ENCODE peak calls at places on chromosome 13, in five cellular contexts. One of them, this sample, is unnamed. For H3K4me1, the result is how much of the 10 kb centered on the place peaks cover.

GRCh38 chr13:112873851-112874750 is 94.9 kb upstream of the MCF2L start:
- DNase-seq in DND-41: peak
- DNase-seq in neural progenitor cell: peak
- DNase-seq in H9: peak
- DNase-seq in fibroblast of lung: peak
- DNase-seq in this sample: no peak

GRCh38 chr13:109332501-109333499 is 453.6 kb downstream of the IRS2 start:
- DNase-seq in DND-41: no peak
- DNase-seq in neural progenitor cell: no peak
- DNase-seq in H9: peak
- DNase-seq in fibroblast of lung: no peak
- DNase-seq in this sample: no peak

GRCh38 chr13:77519808-77520207 is 15.7 kb upstream of the SCEL start:
- DNase-seq in DND-41: no peak
- DNase-seq in neural progenitor cell: no peak
- DNase-seq in H9: no peak
- DNase-seq in fibroblast of lung: no peak
- DNase-seq in this sample: no peak

GRCh38 chr13:76620036-76620435 is 266.2 kb downstream of the KCTD12 start:
- DNase-seq in DND-41: no peak
- DNase-seq in neural progenitor cell: no peak
- DNase-seq in H9: no peak
- DNase-seq in fibroblast of lung: no peak
- DNase-seq in this sample: no peak

GRCh38 chr13:74306496-74306895 is 172.3 kb upstream of the KLF12 start:
- DNase-seq in DND-41: no peak
- DNase-seq in neural progenitor cell: no peak
- DNase-seq in H9: no peak
- DNase-seq in fibroblast of lung: peak
- DNase-seq in this sample: no peak

GRCh38 chr13:51838235-51838846 is 6.6 kb downstream of the TMEM272 start:
- DNase-seq in DND-41: no peak
- DNase-seq in neural progenitor cell: no peak
- DNase-seq in H9: peak
- DNase-seq in fibroblast of lung: no peak
- DNase-seq in this sample: no peak

GRCh38 chr13:21009036-21009435 is 52.4 kb downstream of the LATS2 start:
- DNase-seq in DND-41: no peak
- DNase-seq in neural progenitor cell: no peak
- DNase-seq in H9: no peak
- DNase-seq in fibroblast of lung: no peak
- DNase-seq in this sample: no peak

GRCh38 chr13:34025746-34026145 is 207.8 kb downstream of the RFC3 start:
- DNase-seq in DND-41: no peak
- DNase-seq in neural progenitor cell: no peak
- DNase-seq in H9: no peak
- DNase-seq in fibroblast of lung: peak
- DNase-seq in this sample: no peak

GRCh38 chr13:46743191-46743590 is 53.8 kb downstream of the ESD start:
- DNase-seq in DND-41: no peak
- DNase-seq in neural progenitor cell: no peak
- DNase-seq in H9: no peak
- DNase-seq in fibroblast of lung: no peak
- DNase-seq in this sample: no peak

GRCh38 chr13:109288151-109288709 is 498.2 kb downstream of the IRS2 start:
- DNase-seq in DND-41: no peak
- DNase-seq in neural progenitor cell: no peak
- DNase-seq in H9: no peak
- DNase-seq in fibroblast of lung: peak
- DNase-seq in this sample: no peak

GRCh38 chr13:48449656-48450055 is 36.7 kb upstream of the LPAR6 start:
- DNase-seq in DND-41: no peak
- DNase-seq in neural progenitor cell: no peak
- DNase-seq in H9: no peak
- DNase-seq in fibroblast of lung: peak
- DNase-seq in this sample: no peak

GRCh38 chr13:96229356-96229755 is 139.4 kb downstream of the HS6ST3 start:
- DNase-seq in DND-41: no peak
- DNase-seq in neural progenitor cell: peak
- DNase-seq in H9: peak
- DNase-seq in fibroblast of lung: peak
- DNase-seq in this sample: no peak

GRCh38 chr13:48749144-48749543 is 95.4 kb downstream of the CYSLTR2 start:
- DNase-seq in DND-41: no peak
- DNase-seq in neural progenitor cell: no peak
- DNase-seq in H9: no peak
- DNase-seq in fibroblast of lung: peak
- DNase-seq in this sample: no peak

GRCh38 chr13:70960841-70961443 is 852.7 kb upstream of the KLHL1 start:
- DNase-seq in DND-41: no peak
- DNase-seq in neural progenitor cell: peak
- DNase-seq in H9: no peak
- DNase-seq in fibroblast of lung: peak
- DNase-seq in this sample: peak

GRCh38 chr13:111202745-111203144 is 87.6 kb downstream of the ARHGEF7 start:
- DNase-seq in DND-41: no peak
- DNase-seq in neural progenitor cell: no peak
- DNase-seq in H9: no peak
- DNase-seq in fibroblast of lung: peak
- DNase-seq in this sample: no peak

GRCh38 chr13:67878376-67878775 is 648.2 kb upstream of the PCDH9 start:
- DNase-seq in DND-41: no peak
- DNase-seq in neural progenitor cell: no peak
- DNase-seq in H9: no peak
- DNase-seq in fibroblast of lung: no peak
- DNase-seq in this sample: no peak

GRCh38 chr13:25169951-25170553 is 2.0 kb downstream of the AMER2 start:
- DNase-seq in DND-41: no peak
- DNase-seq in neural progenitor cell: no peak
- DNase-seq in H9: no peak
- DNase-seq in fibroblast of lung: no peak
- DNase-seq in this sample: no peak

GRCh38 chr13:76316998-76317527 is 569.1 kb downstream of the KCTD12 start:
- DNase-seq in DND-41: no peak
- DNase-seq in neural progenitor cell: no peak
- DNase-seq in H9: no peak
- DNase-seq in fibroblast of lung: no peak
- DNase-seq in this sample: no peak

GRCh38 chr13:44801990-44802389 is 187.3 kb downstream of the NUFIP1 start:
- DNase-seq in DND-41: no peak
- DNase-seq in neural progenitor cell: no peak
- DNase-seq in H9: no peak
- DNase-seq in fibroblast of lung: peak
- DNase-seq in this sample: no peak

GRCh38 chr13:102902789-102903347 is 57.0 kb downstream of the ERCC5 start:
- DNase-seq in DND-41: no peak
- DNase-seq in neural progenitor cell: no peak
- DNase-seq in H9: peak
- DNase-seq in fibroblast of lung: no peak
- DNase-seq in this sample: no peak

GRCh38 chr13:106143930-106144709 is 391.3 kb downstream of the EFNB2 start:
- DNase-seq in DND-41: no peak
- DNase-seq in neural progenitor cell: no peak
- DNase-seq in H9: no peak
- DNase-seq in fibroblast of lung: no peak
- DNase-seq in this sample: no peak

GRCh38 chr13:37344051-37344450 is 238.6 kb upstream of the CSNK1A1L start:
- DNase-seq in DND-41: no peak
- DNase-seq in neural progenitor cell: no peak
- DNase-seq in H9: no peak
- DNase-seq in fibroblast of lung: no peak
- DNase-seq in this sample: no peak

GRCh38 chr13:102852556-102852955 is 6.7 kb downstream of the ERCC5 start:
- DNase-seq in DND-41: no peak
- DNase-seq in neural progenitor cell: no peak
- DNase-seq in H9: no peak
- DNase-seq in fibroblast of lung: no peak
- DNase-seq in this sample: no peak

GRCh38 chr13:42392706-42393572 is 121.0 kb downstream of the AKAP11 start:
- DNase-seq in DND-41: peak
- DNase-seq in neural progenitor cell: no peak
- DNase-seq in H9: no peak
- DNase-seq in fibroblast of lung: peak
- DNase-seq in this sample: peak
- H3K4me1 ChIP-seq in DND-41: half or more
- H3K4me1 ChIP-seq in neural progenitor cell: under half
- H3K4me1 ChIP-seq in H9: under half
- H3K4me1 ChIP-seq in fibroblast of lung: under half
- H3K4me1 ChIP-seq in this sample: half or more

GRCh38 chr13:32535140-32535539 is 3.5 kb downstream of the N4BP2L2 start:
- DNase-seq in DND-41: no peak
- DNase-seq in neural progenitor cell: no peak
- DNase-seq in H9: no peak
- DNase-seq in fibroblast of lung: no peak
- DNase-seq in this sample: peak
- H3K4me1 ChIP-seq in DND-41: half or more
- H3K4me1 ChIP-seq in neural progenitor cell: under half
- H3K4me1 ChIP-seq in H9: under half
- H3K4me1 ChIP-seq in fibroblast of lung: under half
- H3K4me1 ChIP-seq in this sample: half or more

GRCh38 chr13:99321709-99322108 is 14.5 kb upstream of the GPR183 start:
- DNase-seq in DND-41: no peak
- DNase-seq in neural progenitor cell: no peak
- DNase-seq in H9: no peak
- DNase-seq in fibroblast of lung: no peak
- DNase-seq in this sample: no peak
- H3K4me1 ChIP-seq in DND-41: under half
- H3K4me1 ChIP-seq in neural progenitor cell: under half
- H3K4me1 ChIP-seq in H9: under half
- H3K4me1 ChIP-seq in fibroblast of lung: under half
- H3K4me1 ChIP-seq in this sample: half or more

GRCh38 chr13:40592035-40592434 is 74.4 kb downstream of the FOXO1 start:
- DNase-seq in DND-41: no peak
- DNase-seq in neural progenitor cell: no peak
- DNase-seq in H9: no peak
- DNase-seq in fibroblast of lung: no peak
- DNase-seq in this sample: no peak

GRCh38 chr13:40588101-40588500 is 78.3 kb downstream of the FOXO1 start:
- DNase-seq in DND-41: no peak
- DNase-seq in neural progenitor cell: no peak
- DNase-seq in H9: no peak
- DNase-seq in fibroblast of lung: no peak
- DNase-seq in this sample: no peak

GRCh38 chr13:40591091-40591490 is 75.3 kb downstream of the FOXO1 start:
- DNase-seq in DND-41: no peak
- DNase-seq in neural progenitor cell: no peak
- DNase-seq in H9: no peak
- DNase-seq in fibroblast of lung: no peak
- DNase-seq in this sample: no peak

GRCh38 chr13:40590112-40590862 is 76.2 kb downstream of the FOXO1 start:
- DNase-seq in DND-41: no peak
- DNase-seq in neural progenitor cell: no peak
- DNase-seq in H9: no peak
- DNase-seq in fibroblast of lung: no peak
- DNase-seq in this sample: no peak

DNA sequence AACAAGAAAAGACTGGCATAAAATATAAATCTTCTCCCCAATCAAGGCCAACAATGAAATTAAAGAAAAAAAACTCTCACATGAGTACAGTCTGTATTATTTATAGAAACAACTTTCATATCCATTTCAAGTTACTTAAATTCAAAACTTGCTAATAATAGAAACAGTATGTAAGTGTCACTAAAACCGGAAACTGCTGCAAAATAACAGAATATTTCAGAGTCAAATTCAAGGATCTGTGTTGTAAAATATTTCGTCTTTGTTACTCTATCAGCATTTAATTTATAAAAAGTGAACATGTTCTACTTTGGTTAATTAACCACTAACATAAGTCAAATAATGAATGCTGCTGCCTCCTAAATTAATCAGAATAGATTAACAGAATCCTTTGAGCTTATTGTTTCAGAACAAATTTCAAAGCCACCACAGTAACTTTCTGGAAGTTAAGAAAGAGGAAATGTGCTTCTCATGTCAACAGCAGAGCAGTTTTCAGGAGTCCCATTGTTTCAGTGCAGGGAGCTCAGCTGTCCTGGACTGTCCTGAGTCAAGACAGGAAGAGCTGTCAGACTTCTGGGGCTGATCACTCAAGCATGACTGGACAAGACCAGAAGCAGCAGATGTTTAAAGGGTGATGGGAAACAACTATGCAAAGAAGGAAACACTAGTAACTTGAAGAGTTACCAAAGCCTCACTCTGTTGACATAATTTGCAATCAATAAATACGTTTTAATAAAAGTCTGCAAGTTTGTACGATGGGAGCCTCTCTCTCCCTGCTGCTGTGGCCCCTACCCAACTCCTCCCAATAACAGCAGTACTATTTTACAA is 76.9 kb downstream of the FOXO1 start:
- DNase-seq in DND-41: no peak
- DNase-seq in neural progenitor cell: peak
- DNase-seq in H9: no peak
- DNase-seq in fibroblast of lung: peak
- DNase-seq in this sample: no peak
- H3K4me1 ChIP-seq in DND-41: under half
- H3K4me1 ChIP-seq in neural progenitor cell: under half
- H3K4me1 ChIP-seq in H9: under half
- H3K4me1 ChIP-seq in fibroblast of lung: under half
- H3K4me1 ChIP-seq in this sample: half or more

GRCh38 chr13:99227331-99227900 is 26.8 kb downstream of the UBAC2 start:
- DNase-seq in DND-41: no peak
- DNase-seq in neural progenitor cell: no peak
- DNase-seq in H9: no peak
- DNase-seq in fibroblast of lung: no peak
- DNase-seq in this sample: no peak
- H3K4me1 ChIP-seq in DND-41: half or more
- H3K4me1 ChIP-seq in neural progenitor cell: under half
- H3K4me1 ChIP-seq in H9: under half
- H3K4me1 ChIP-seq in fibroblast of lung: under half
- H3K4me1 ChIP-seq in this sample: under half

GRCh38 chr13:43303040-43303729 is 279.8 kb downstream of the DNAJC15 start:
- DNase-seq in DND-41: peak
- DNase-seq in neural progenitor cell: peak
- DNase-seq in H9: peak
- DNase-seq in fibroblast of lung: peak
- DNase-seq in this sample: no peak
- H3K4me1 ChIP-seq in DND-41: under half
- H3K4me1 ChIP-seq in neural progenitor cell: under half
- H3K4me1 ChIP-seq in H9: under half
- H3K4me1 ChIP-seq in fibroblast of lung: under half
- H3K4me1 ChIP-seq in this sample: under half

This sample was measured in CD4-positive, CD25-positive, alpha-beta regulatory T cell.